ENCODE peak calls at places on chromosomes 3 and 15, in five cellular contexts. C is kidney tubule cell; V is GM23248; I is stimulated activated CD4-positive, alpha-beta T cell treated with anti-CD3 and anti-CD28 coated beads, Interleukin-12 subunit alpha, Interleukin-12 subunit beta, amount 100 ng/mL, for 4 hours; O is NCI-H2029. T is an unnamed sample.

GRCh38 chr15:89556413-89557262 is 18.6 kb upstream of the TICRR start:
- DNase-seq in C (peak), V (peak), I (peak), O (peak), T (peak)

GRCh38 chr3:52742418-52743041 is 28.2 kb downstream of the NEK4 start:
- DNase-seq in C (peak), V (peak), I (no peak), O (no peak), T (peak)

GRCh38 chr3:178382388-178383061 is 153.7 kb upstream of the KCNMB2 start:
- DNase-seq in C (peak), V (peak), I (no peak), O (no peak), T (peak)

GRCh38 chr3:128218476-128218829 is 65.2 kb downstream of the EEFSEC start:
- DNase-seq in C (no peak), V (no peak), I (no peak), O (no peak), T (no peak)

GRCh38 chr3:114622001-114622400 is 328.2 kb downstream of the TIGIT start:
- DNase-seq in C (peak), V (no peak), I (no peak), O (no peak), T (no peak)

GRCh38 chr3:129197341-129197740 is 13.6 kb upstream of the CNBP start:
- DNase-seq in C (no peak), V (no peak), I (no peak), O (no peak), T (peak)

GRCh38 chr3:188323067-188323842 is 169.3 kb downstream of the LPP start:
- DNase-seq in C (peak), V (no peak), I (no peak), O (no peak), T (no peak)

GRCh38 chr15:87762110-87762509 is 494.4 kb downstream of the NTRK3 start:
- DNase-seq in C (no peak), V (no peak), I (no peak), O (no peak), T (no peak)

GRCh38 chr3:123546133-123546755 is 38.6 kb downstream of the HACD2 start:
- DNase-seq in C (peak), V (peak), I (no peak), O (no peak), T (peak)

GRCh38 chr15:28984421-28985375 is 98.9 kb downstream of the APBA2 start:
- DNase-seq in C (peak), V (peak), I (no peak), O (peak), T (no peak)

GRCh38 chr3:148238421-148238821 is 459.3 kb upstream of the AGTR1 start:
- DNase-seq in C (no peak), V (peak), I (no peak), O (no peak), T (no peak)

GRCh38 chr3:9347086-9347485 is 15.8 kb upstream of the THUMPD3 start:
- DNase-seq in C (peak), V (peak), I (no peak), O (no peak), T (no peak)

GRCh38 chr3:50250514-50250913 is 14.5 kb downstream of the GNAI2 start:
- DNase-seq in C (no peak), V (no peak), I (no peak), O (no peak), T (no peak)

GRCh38 chr3:170307998-170308398 is 49.5 kb upstream of the SKIL start:
- DNase-seq in C (peak), V (peak), I (no peak), O (peak), T (peak)

T was measured in PC-3.